ENCODE peak calls at places on chromosomes 6 and 20, in ten cellular contexts. One of them, this sample, is unnamed.

GRCh38 chr6:167689751-167690150 is 137.0 kb upstream of the AFDN start:
- DNase-seq in mesenchymal stem cell: no peak
- DNase-seq in fibroblast of lung: no peak
- DNase-seq in GM23248: no peak
- DNase-seq in colonic mucosa: no peak
- DNase-seq in HCT116: no peak
- DNase-seq in neural progenitor cell: no peak
- DNase-seq in IMR-90: no peak
- DNase-seq in neuronal stem cell: no peak
- DNase-seq in H1: no peak
- DNase-seq in this sample: no peak

GRCh38 chr20:10922941-10923340 is 249.1 kb upstream of the JAG1 start:
- DNase-seq in mesenchymal stem cell: peak; percentile 92
- DNase-seq in fibroblast of lung: peak; percentile 96
- DNase-seq in GM23248: peak; percentile 80
- DNase-seq in colonic mucosa: no peak
- DNase-seq in HCT116: no peak
- DNase-seq in neural progenitor cell: no peak
- DNase-seq in IMR-90: peak; percentile 96
- DNase-seq in neuronal stem cell: no peak
- DNase-seq in H1: no peak
- DNase-seq in this sample: peak; percentile 77

GRCh38 chr20:11698124-11698523 is 219.6 kb upstream of the BTBD3 start:
- DNase-seq in mesenchymal stem cell: no peak
- DNase-seq in fibroblast of lung: no peak
- DNase-seq in GM23248: no peak
- DNase-seq in colonic mucosa: no peak
- DNase-seq in HCT116: no peak
- DNase-seq in neural progenitor cell: no peak
- DNase-seq in IMR-90: no peak
- DNase-seq in neuronal stem cell: no peak
- DNase-seq in H1: no peak
- DNase-seq in this sample: no peak

GRCh38 chr6:28710466-28711191 is 184.9 kb downstream of the GPX5 start:
- DNase-seq in mesenchymal stem cell: peak; percentile 45
- DNase-seq in fibroblast of lung: peak; percentile 67
- DNase-seq in GM23248: no peak
- DNase-seq in colonic mucosa: no peak
- DNase-seq in HCT116: no peak
- DNase-seq in neural progenitor cell: peak; percentile 49
- DNase-seq in IMR-90: peak; percentile 58
- DNase-seq in neuronal stem cell: no peak
- DNase-seq in H1: peak; percentile 85
- DNase-seq in this sample: peak; percentile 76

GRCh38 chr6:105991561-105992314 is 94.4 kb upstream of the PRDM1 start:
- DNase-seq in mesenchymal stem cell: no peak
- DNase-seq in fibroblast of lung: no peak
- DNase-seq in GM23248: peak; percentile 21
- DNase-seq in colonic mucosa: peak; percentile 60
- DNase-seq in HCT116: no peak
- DNase-seq in neural progenitor cell: peak; percentile 32
- DNase-seq in IMR-90: no peak
- DNase-seq in neuronal stem cell: no peak
- DNase-seq in H1: peak; percentile 67
- DNase-seq in this sample: no peak

GRCh38 chr6:30935018-30935417 is 3.0 kb upstream of the SFTA2 start:
- DNase-seq in mesenchymal stem cell: no peak
- DNase-seq in fibroblast of lung: no peak
- DNase-seq in GM23248: no peak
- DNase-seq in colonic mucosa: no peak
- DNase-seq in HCT116: no peak
- DNase-seq in neural progenitor cell: no peak
- DNase-seq in IMR-90: no peak
- DNase-seq in neuronal stem cell: no peak
- DNase-seq in H1: no peak
- DNase-seq in this sample: no peak

GRCh38 chr20:60078351-60079250 is 120.4 kb downstream of the CDH26 start:
- DNase-seq in mesenchymal stem cell: no peak
- DNase-seq in fibroblast of lung: no peak
- DNase-seq in GM23248: no peak
- DNase-seq in colonic mucosa: no peak
- DNase-seq in HCT116: no peak
- DNase-seq in neural progenitor cell: no peak
- DNase-seq in IMR-90: no peak
- DNase-seq in neuronal stem cell: no peak
- DNase-seq in H1: no peak
- DNase-seq in this sample: no peak

GRCh38 chr6:150263765-150264415 is 104.9 kb upstream of the IYD start:
- DNase-seq in mesenchymal stem cell: no peak
- DNase-seq in fibroblast of lung: no peak
- DNase-seq in GM23248: no peak
- DNase-seq in colonic mucosa: no peak
- DNase-seq in HCT116: no peak
- DNase-seq in neural progenitor cell: no peak
- DNase-seq in IMR-90: no peak
- DNase-seq in neuronal stem cell: no peak
- DNase-seq in H1: no peak
- DNase-seq in this sample: no peak

GRCh38 chr20:57672953-57673575 is 36.8 kb downstream of the PMEPA1 start:
- DNase-seq in mesenchymal stem cell: no peak
- DNase-seq in fibroblast of lung: no peak
- DNase-seq in GM23248: peak; percentile 20
- DNase-seq in colonic mucosa: no peak
- DNase-seq in HCT116: no peak
- DNase-seq in neural progenitor cell: no peak
- DNase-seq in IMR-90: no peak
- DNase-seq in neuronal stem cell: no peak
- DNase-seq in H1: no peak
- DNase-seq in this sample: no peak

GRCh38 chr6:81938991-81939773 is 186.7 kb upstream of the TENT5A start:
- DNase-seq in mesenchymal stem cell: peak; percentile 21
- DNase-seq in fibroblast of lung: peak; percentile 94
- DNase-seq in GM23248: peak; percentile 75
- DNase-seq in colonic mucosa: no peak
- DNase-seq in HCT116: peak; percentile 29
- DNase-seq in neural progenitor cell: no peak
- DNase-seq in IMR-90: peak; percentile 76
- DNase-seq in neuronal stem cell: no peak
- DNase-seq in H1: no peak
- DNase-seq in this sample: no peak

GRCh38 chr6:108275971-108276370 is 15.1 kb upstream of the SNX3 start:
- DNase-seq in mesenchymal stem cell: no peak
- DNase-seq in fibroblast of lung: no peak
- DNase-seq in GM23248: no peak
- DNase-seq in colonic mucosa: no peak
- DNase-seq in HCT116: no peak
- DNase-seq in neural progenitor cell: no peak
- DNase-seq in IMR-90: no peak
- DNase-seq in neuronal stem cell: no peak
- DNase-seq in H1: peak; percentile 17
- DNase-seq in this sample: no peak

GRCh38 chr20:50582092-50582491 is 71.9 kb downstream of the PTPN1 start:
- DNase-seq in mesenchymal stem cell: no peak
- DNase-seq in fibroblast of lung: no peak
- DNase-seq in GM23248: no peak
- DNase-seq in colonic mucosa: no peak
- DNase-seq in HCT116: no peak
- DNase-seq in neural progenitor cell: no peak
- DNase-seq in IMR-90: no peak
- DNase-seq in neuronal stem cell: no peak
- DNase-seq in H1: no peak
- DNase-seq in this sample: no peak

GRCh38 chr6:101208152-101208551 is 185.4 kb upstream of the GRIK2 start:
- DNase-seq in mesenchymal stem cell: peak; percentile 44
- DNase-seq in fibroblast of lung: no peak
- DNase-seq in GM23248: no peak
- DNase-seq in colonic mucosa: peak; percentile 74
- DNase-seq in HCT116: no peak
- DNase-seq in neural progenitor cell: no peak
- DNase-seq in IMR-90: no peak
- DNase-seq in neuronal stem cell: no peak
- DNase-seq in H1: no peak
- DNase-seq in this sample: no peak

GRCh38 chr6:28553986-28554881 is 28.6 kb downstream of the GPX5 start:
- DNase-seq in mesenchymal stem cell: no peak
- DNase-seq in fibroblast of lung: no peak
- DNase-seq in GM23248: no peak
- DNase-seq in colonic mucosa: no peak
- DNase-seq in HCT116: no peak
- DNase-seq in neural progenitor cell: no peak
- DNase-seq in IMR-90: no peak
- DNase-seq in neuronal stem cell: no peak
- DNase-seq in H1: no peak
- DNase-seq in this sample: no peak

GRCh38 chr20:47066484-47067270 is 172.0 kb downstream of the EYA2 start:
- DNase-seq in mesenchymal stem cell: peak; percentile 36
- DNase-seq in fibroblast of lung: peak; percentile 23
- DNase-seq in GM23248: no peak
- DNase-seq in colonic mucosa: no peak
- DNase-seq in HCT116: no peak
- DNase-seq in neural progenitor cell: no peak
- DNase-seq in IMR-90: peak; percentile 91
- DNase-seq in neuronal stem cell: no peak
- DNase-seq in H1: no peak
- DNase-seq in this sample: no peak

GRCh38 chr20:12269579-12269978 is 351.9 kb downstream of the BTBD3 start:
- DNase-seq in mesenchymal stem cell: no peak
- DNase-seq in fibroblast of lung: no peak
- DNase-seq in GM23248: no peak
- DNase-seq in colonic mucosa: no peak
- DNase-seq in HCT116: no peak
- DNase-seq in neural progenitor cell: no peak
- DNase-seq in IMR-90: no peak
- DNase-seq in neuronal stem cell: no peak
- DNase-seq in H1: no peak
- DNase-seq in this sample: no peak

GRCh38 chr6:1575213-1576041 is 34.3 kb upstream of the FOXC1 start:
- DNase-seq in mesenchymal stem cell: peak; percentile 34
- DNase-seq in fibroblast of lung: peak; percentile 51
- DNase-seq in GM23248: no peak
- DNase-seq in colonic mucosa: no peak
- DNase-seq in HCT116: no peak
- DNase-seq in neural progenitor cell: no peak
- DNase-seq in IMR-90: peak; percentile 49
- DNase-seq in neuronal stem cell: no peak
- DNase-seq in H1: no peak
- DNase-seq in this sample: no peak

GRCh38 chr6:125193208-125193607 is 39.6 kb downstream of the TPD52L1 start:
- DNase-seq in mesenchymal stem cell: no peak
- DNase-seq in fibroblast of lung: no peak
- DNase-seq in GM23248: peak; percentile 30
- DNase-seq in colonic mucosa: peak; percentile 42
- DNase-seq in HCT116: no peak
- DNase-seq in neural progenitor cell: no peak
- DNase-seq in IMR-90: no peak
- DNase-seq in neuronal stem cell: no peak
- DNase-seq in H1: no peak
- DNase-seq in this sample: no peak

GRCh38 chr6:131456565-131456964 is 116.5 kb upstream of the ARG1 start:
- DNase-seq in mesenchymal stem cell: no peak
- DNase-seq in fibroblast of lung: no peak
- DNase-seq in GM23248: no peak
- DNase-seq in colonic mucosa: no peak
- DNase-seq in HCT116: no peak
- DNase-seq in neural progenitor cell: no peak
- DNase-seq in IMR-90: no peak
- DNase-seq in neuronal stem cell: no peak
- DNase-seq in H1: no peak
- DNase-seq in this sample: no peak
- H3K9me3 ChIP-seq in mesenchymal stem cell: no peaks in the 10 kb centered on the region
- H3K9me3 ChIP-seq in fibroblast of lung: no peaks in the 10 kb centered on the region
- H3K9me3 ChIP-seq in GM23248: no peaks in the 10 kb centered on the region
- H3K9me3 ChIP-seq in colonic mucosa: no peaks in the 10 kb centered on the region
- H3K9me3 ChIP-seq in HCT116: no peaks in the 10 kb centered on the region
- H3K9me3 ChIP-seq in neural progenitor cell: no peaks in the 10 kb centered on the region
- H3K9me3 ChIP-seq in IMR-90: no peaks in the 10 kb centered on the region
- H3K9me3 ChIP-seq in neuronal stem cell: no peaks in the 10 kb centered on the region
- H3K9me3 ChIP-seq in H1: no peaks in the 10 kb centered on the region
- H3K9me3 ChIP-seq in this sample: no peaks in the 10 kb centered on the region

GRCh38 chr6:46129301-46129633 is 522 bp upstream of the ENPP4 start:
- DNase-seq in mesenchymal stem cell: no peak
- DNase-seq in fibroblast of lung: no peak
- DNase-seq in GM23248: no peak
- DNase-seq in colonic mucosa: no peak
- DNase-seq in HCT116: no peak
- DNase-seq in neural progenitor cell: no peak
- DNase-seq in IMR-90: no peak
- DNase-seq in neuronal stem cell: no peak
- DNase-seq in H1: no peak
- DNase-seq in this sample: no peak
- H3K9ac ChIP-seq in mesenchymal stem cell: no peak overlapping the region
- H3K9ac ChIP-seq in fibroblast of lung: no peak overlapping the region
- H3K9ac ChIP-seq in GM23248: no peak overlapping the region
- H3K9ac ChIP-seq in colonic mucosa: peak overlapping the region; percentile 87
- H3K9ac ChIP-seq in HCT116: peak overlapping the region; percentile 70
- H3K9ac ChIP-seq in neural progenitor cell: no peak overlapping the region
- H3K9ac ChIP-seq in IMR-90: no peak overlapping the region
- H3K9ac ChIP-seq in neuronal stem cell: no peak overlapping the region
- H3K9ac ChIP-seq in H1: peak overlapping the region; percentile 49
- H3K9ac ChIP-seq in this sample: no peak overlapping the region

DNA sequence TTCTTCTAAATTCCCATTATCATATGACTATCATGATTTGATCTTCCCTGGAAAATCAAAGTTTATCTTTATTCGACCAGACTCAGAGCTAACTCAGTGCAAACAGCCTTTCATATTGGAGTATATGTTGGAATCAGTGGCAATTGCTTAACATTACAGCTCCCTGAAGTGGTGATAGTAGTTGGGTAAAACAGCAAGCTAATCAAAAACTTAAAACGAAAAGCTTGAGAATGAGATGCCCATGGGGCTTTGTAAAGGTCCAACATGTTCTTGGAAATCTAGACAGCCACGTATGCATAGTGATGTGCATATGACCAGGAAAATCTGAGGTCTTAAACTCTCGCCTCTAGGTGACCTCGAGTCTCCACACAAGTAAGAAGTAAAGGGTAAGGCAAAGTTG is 437.6 kb downstream of the KIF16B start:
- DNase-seq in mesenchymal stem cell: no peak
- DNase-seq in fibroblast of lung: no peak
- DNase-seq in GM23248: no peak
- DNase-seq in colonic mucosa: no peak
- DNase-seq in HCT116: no peak
- DNase-seq in neural progenitor cell: no peak
- DNase-seq in IMR-90: no peak
- DNase-seq in neuronal stem cell: no peak
- DNase-seq in H1: no peak
- DNase-seq in this sample: no peak
- H3K9me3 ChIP-seq in mesenchymal stem cell: peaks cover 8% of the 10 kb centered on the region
- H3K9me3 ChIP-seq in fibroblast of lung: no peaks in the 10 kb centered on the region
- H3K9me3 ChIP-seq in GM23248: no peaks in the 10 kb centered on the region
- H3K9me3 ChIP-seq in colonic mucosa: no peaks in the 10 kb centered on the region
- H3K9me3 ChIP-seq in HCT116: peaks cover 4% of the 10 kb centered on the region
- H3K9me3 ChIP-seq in neural progenitor cell: peaks cover 3% of the 10 kb centered on the region
- H3K9me3 ChIP-seq in IMR-90: peaks cover 5% of the 10 kb centered on the region
- H3K9me3 ChIP-seq in neuronal stem cell: no peaks in the 10 kb centered on the region
- H3K9me3 ChIP-seq in H1: no peaks in the 10 kb centered on the region
- H3K9me3 ChIP-seq in this sample: no peaks in the 10 kb centered on the region

DNA sequence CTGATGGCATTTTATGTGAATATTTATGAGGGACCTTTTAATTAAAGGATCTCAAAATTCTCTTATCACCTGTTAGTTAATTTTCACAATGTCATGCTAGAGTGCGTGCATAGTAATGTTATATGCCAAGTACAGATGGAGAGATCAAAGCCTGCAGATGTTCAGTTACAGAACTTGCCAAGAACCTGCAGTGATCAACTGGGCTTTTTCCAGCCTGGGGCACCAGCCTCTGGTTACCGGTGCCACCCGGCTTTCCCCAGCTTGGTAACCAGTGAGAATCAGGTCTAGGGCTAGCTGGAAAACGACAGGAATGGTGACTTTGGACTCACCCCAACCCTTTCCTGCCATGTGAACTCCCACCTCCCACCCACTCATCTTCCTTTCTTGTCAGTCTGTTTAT is 91.8 kb downstream of the CAP2 start:
- DNase-seq in mesenchymal stem cell: no peak
- DNase-seq in fibroblast of lung: no peak
- DNase-seq in GM23248: no peak
- DNase-seq in colonic mucosa: no peak
- DNase-seq in HCT116: no peak
- DNase-seq in neural progenitor cell: no peak
- DNase-seq in IMR-90: no peak
- DNase-seq in neuronal stem cell: no peak
- DNase-seq in H1: peak; percentile 2
- DNase-seq in this sample: no peak
- H3K9ac ChIP-seq in mesenchymal stem cell: no peak overlapping the region
- H3K9ac ChIP-seq in fibroblast of lung: no peak overlapping the region
- H3K9ac ChIP-seq in GM23248: no peak overlapping the region
- H3K9ac ChIP-seq in colonic mucosa: no peak overlapping the region
- H3K9ac ChIP-seq in HCT116: no peak overlapping the region
- H3K9ac ChIP-seq in neural progenitor cell: no peak overlapping the region
- H3K9ac ChIP-seq in IMR-90: no peak overlapping the region
- H3K9ac ChIP-seq in neuronal stem cell: no peak overlapping the region
- H3K9ac ChIP-seq in H1: no peak overlapping the region
- H3K9ac ChIP-seq in this sample: no peak overlapping the region